ENCODE peak calls at places on chromosomes 12 and 14, in four cellular contexts. I, W, H and L are unnamed samples.

GRCh38 chr12:92341333-92341691 is 195.7 kb upstream of the BTG1 start:
- DNase-seq in W (no peak), H (no peak), I (peak), L (no peak)

GRCh38 chr12:113622410-113622809 is 150.7 kb upstream of the LHX5 start:
- DNase-seq in W (no peak), I (no peak), H (no peak), L (no peak)

GRCh38 chr12:94872671-94873367 is 130.7 kb downstream of the NDUFA12 start:
- DNase-seq in H (no peak), W (peak), I (no peak), L (no peak)

GRCh38 chr14:23147676-23148075 is 28.6 kb upstream of the CEBPE start:
- DNase-seq in I (no peak), H (no peak), W (peak), L (no peak)

GRCh38 chr14:66482873-66483272 is 3.3 kb upstream of the CCDC196 start:
- DNase-seq in H (no peak), I (no peak), W (no peak), L (no peak)

GRCh38 chr12:5480218-5480952 is 48.5 kb downstream of the NTF3 start:
- DNase-seq in I (no peak), W (no peak), H (no peak), L (no peak)

GRCh38 chr12:53726342-53726741 is 910 bp downstream of the CALCOCO1 start:
- DNase-seq in H (no peak), W (no peak), I (no peak), L (no peak)

GRCh38 chr12:106980944-106981343 is 6.0 kb downstream of the MTERF2 start:
- DNase-seq in H (no peak), I (no peak), W (peak), L (no peak)

GRCh38 chr12:88310666-88311065 is 168.6 kb downstream of the TMTC3 start:
- DNase-seq in H (no peak), W (peak), I (no peak), L (no peak)

GRCh38 chr14:104132981-104133380 is 5.4 kb upstream of the KIF26A start:
- DNase-seq in W (no peak), H (no peak), I (no peak), L (no peak)

GRCh38 chr12:45350861-45351260 is 135.0 kb downstream of the ANO6 start:
- DNase-seq in H (no peak), I (no peak), W (no peak), L (no peak)

DNA sequence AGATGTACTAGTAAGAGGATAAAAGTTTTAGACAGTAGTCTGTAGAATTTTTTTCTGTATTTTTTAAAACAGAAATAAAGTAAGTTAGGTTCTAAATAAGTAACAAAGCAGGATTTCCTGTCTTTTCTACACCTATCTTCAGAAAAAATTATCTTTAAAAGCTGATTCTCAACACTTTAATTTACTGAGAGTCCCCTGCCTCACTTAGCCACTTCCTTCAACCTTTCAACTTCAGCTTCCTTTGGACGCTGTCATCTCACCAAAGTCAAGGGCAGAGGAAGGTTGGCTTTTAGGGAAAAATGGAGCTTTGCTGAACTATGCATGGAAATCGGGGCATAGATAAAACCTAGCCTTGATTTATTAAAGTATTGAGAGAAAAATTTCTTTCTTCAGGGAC is 44.9 kb upstream of the CERS5 start:
- DNase-seq in I (no peak), H (no peak), W (no peak), L (no peak)
- TF ChIP-seq CTCF in I (no peak), H (no peak), W (no peak), L (no peak)

GRCh38 chr14:39873793-39874192 is 441.6 kb upstream of the FBXO33 start:
- DNase-seq in H (no peak), W (no peak), I (no peak), L (no peak)

GRCh38 chr14:39875028-39875427 is 442.8 kb upstream of the FBXO33 start:
- DNase-seq in I (no peak), W (no peak), H (no peak), L (no peak)

GRCh38 chr14:39880106-39880695 is 448.0 kb upstream of the FBXO33 start:
- DNase-seq in W (no peak), I (no peak), H (no peak), L (no peak)

GRCh38 chr14:39880965-39881364 is 448.7 kb upstream of the FBXO33 start:
- DNase-seq in H (no peak), I (no peak), W (no peak), L (no peak)

GRCh38 chr14:39876935-39877334 is 444.7 kb upstream of the FBXO33 start:
- DNase-seq in H (no peak), I (no peak), W (no peak), L (no peak)
- TF ChIP-seq CTCF in H (no peak), I (no peak), W (no peak), L (no peak)

GRCh38 chr12:103501447-103501846 is 5.7 kb upstream of the C12orf42 start:
- DNase-seq in I (no peak), W (no peak), H (no peak), L (no peak)

GRCh38 chr12:103505371-103506236 is 9.8 kb upstream of the C12orf42 start:
- DNase-seq in W (no peak), H (no peak), I (no peak), L (no peak)

GRCh38 chr12:103504606-103505005 is 8.8 kb upstream of the C12orf42 start:
- DNase-seq in H (no peak), W (no peak), I (no peak), L (no peak)

GRCh38 chr12:103499571-103499970 is 3.8 kb upstream of the C12orf42 start:
- DNase-seq in W (no peak), I (no peak), H (no peak), L (no peak)

DNA sequence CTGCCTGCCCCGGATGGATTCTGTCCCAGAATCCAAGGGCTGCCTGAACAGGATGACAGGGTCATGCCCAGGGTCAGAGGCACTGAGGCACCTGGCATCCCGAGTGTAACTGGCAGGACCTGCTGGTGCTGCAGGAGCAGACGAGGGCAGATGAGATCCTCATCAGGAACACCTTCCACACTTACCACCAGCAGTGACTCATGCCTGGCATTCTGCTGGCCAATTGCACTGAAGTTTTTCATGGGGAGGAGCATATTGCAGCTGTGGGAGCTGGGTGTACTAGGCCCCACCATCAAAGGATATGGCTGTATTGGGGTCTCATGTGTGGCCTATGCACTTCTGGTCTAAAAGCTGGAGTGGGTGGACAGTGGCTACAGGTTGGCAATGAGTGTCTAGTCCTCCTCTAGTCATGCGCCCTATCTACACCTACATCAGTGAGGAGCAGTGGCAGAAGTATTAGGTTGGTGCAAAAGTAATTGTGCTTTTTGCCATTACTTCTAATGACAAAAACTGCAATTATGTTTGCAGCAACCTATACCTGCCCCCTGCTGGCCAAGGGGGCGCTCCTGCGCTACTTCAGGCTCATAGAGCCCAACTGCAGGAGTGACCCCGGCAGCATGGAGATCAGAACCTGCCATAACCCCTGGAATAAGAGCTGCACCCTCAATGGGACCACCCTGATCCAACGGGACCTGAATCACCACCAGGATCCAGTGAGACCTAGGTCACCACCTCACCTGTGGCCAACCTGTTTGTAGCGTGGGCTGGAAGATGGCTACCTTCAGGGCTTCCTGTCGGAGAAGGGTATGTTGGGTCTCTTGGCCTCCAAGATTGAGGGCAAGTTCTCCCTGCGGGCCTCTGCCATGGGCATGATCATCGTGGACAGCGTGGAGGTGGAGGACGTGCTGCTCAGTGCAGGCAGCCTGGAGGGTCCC is 8.0 kb upstream of the C12orf42 start:
- DNase-seq in I (no peak), H (peak), W (peak), L (no peak)
- TF ChIP-seq CTCF in I (no peak), H (peak), W (no peak), L (no peak)

GRCh38 chr14:74296037-74296467 is 6.7 kb downstream of the ABCD4 start:
- DNase-seq in I (no peak), W (no peak), H (no peak), L (no peak)

GRCh38 chr14:74302634-74303569 is at the start of gene ABCD4:
- DNase-seq in H (peak), W (peak), I (peak), L (peak)

GRCh38 chr14:74302160-74302628 is 540 bp downstream of the ABCD4 start:
- DNase-seq in W (peak), I (peak), H (no peak), L (no peak)

GRCh38 chr14:74299061-74299545 is 3.6 kb downstream of the ABCD4 start:
- DNase-seq in H (no peak), I (no peak), W (no peak), L (no peak)

GRCh38 chr14:74301594-74302159 is 1.1 kb downstream of the ABCD4 start:
- DNase-seq in H (no peak), I (no peak), W (no peak), L (no peak)
- TF ChIP-seq CTCF in H (no peak), I (no peak), W (no peak), L (no peak)

DNA sequence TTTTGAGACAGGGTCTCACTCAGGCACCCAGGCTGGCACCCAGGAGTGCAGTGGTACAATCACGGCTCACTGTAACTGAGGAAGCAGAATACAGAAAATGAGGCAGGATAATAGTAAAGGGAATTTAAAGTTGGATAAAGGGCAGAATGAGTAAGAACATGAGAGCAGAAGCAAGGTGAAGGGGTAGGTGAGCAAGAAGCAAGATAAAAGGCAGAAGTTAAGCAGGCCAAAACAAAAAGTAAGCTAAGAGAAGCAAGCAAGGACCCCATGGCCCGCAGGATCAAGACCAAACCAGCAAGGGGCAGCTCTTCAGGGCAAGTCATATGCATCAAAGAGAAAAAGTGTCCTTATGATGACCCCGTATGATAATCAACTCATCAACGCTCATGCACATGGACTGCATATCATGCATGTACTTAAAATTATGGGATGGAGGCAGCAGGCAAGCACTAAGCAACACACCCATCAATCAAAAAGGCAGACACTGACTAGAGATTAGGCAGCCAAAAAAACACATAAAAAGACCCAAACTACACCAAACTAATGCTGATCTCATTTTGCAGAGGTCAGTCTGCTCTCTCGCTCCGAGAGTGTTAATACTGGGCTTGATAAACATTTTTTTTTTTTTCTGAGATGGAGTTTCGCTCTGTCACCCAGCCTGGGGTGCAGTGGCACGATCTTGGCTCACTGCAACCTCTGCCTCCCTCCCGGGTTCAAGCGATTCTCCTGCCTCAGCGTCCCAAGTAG is 11.6 kb downstream of the TIMELESS start:
- DNase-seq in I (no peak), H (no peak), W (no peak), L (no peak)
- TF ChIP-seq CTCF in I (no peak), H (no peak), W (no peak), L (no peak)

GRCh38 chr14:100072783-100073346 is 7.6 kb downstream of the EVL start:
- DNase-seq in W (peak), H (peak), I (no peak), L (no peak)

GRCh38 chr14:100077441-100077840 is 12.2 kb downstream of the EVL start:
- DNase-seq in I (no peak), H (no peak), W (no peak), L (no peak)

GRCh38 chr14:100076630-100077029 is 11.4 kb downstream of the EVL start:
- DNase-seq in W (no peak), I (peak), H (no peak), L (peak)

GRCh38 chr14:100076133-100076532 is 10.9 kb downstream of the EVL start:
- DNase-seq in W (no peak), I (no peak), H (no peak), L (no peak)

GRCh38 chr14:100074431-100075100 is 9.3 kb downstream of the EVL start:
- DNase-seq in H (no peak), I (no peak), W (no peak), L (no peak)
- TF ChIP-seq CTCF in H (no peak), I (no peak), W (no peak), L (no peak)

GRCh38 chr14:71855399-71856036 is 76.7 kb upstream of the RGS6 start:
- DNase-seq in W (peak), H (no peak), I (peak), L (peak)
- TF ChIP-seq CTCF in W (peak), H (peak), I (peak), L (peak)

DNA sequence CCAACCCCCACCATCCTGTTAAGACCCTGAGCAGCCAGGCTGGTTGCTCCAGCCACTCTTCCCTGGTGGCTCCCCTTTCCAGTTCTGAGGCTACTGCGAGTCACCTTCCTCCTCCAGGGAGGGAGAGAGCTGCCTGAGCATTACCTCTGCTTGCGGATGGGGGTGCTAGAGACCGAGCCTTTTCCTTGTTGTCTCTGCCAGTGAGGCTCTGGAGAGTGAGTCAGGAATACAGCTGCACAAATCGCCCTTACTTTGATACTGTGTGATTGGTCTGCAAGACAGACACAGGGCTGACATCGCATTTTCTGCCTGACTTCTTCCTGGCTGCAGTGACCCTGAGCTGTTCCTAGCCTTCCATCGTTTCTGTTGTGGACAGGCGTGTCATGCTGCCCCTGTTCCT is 94.3 kb downstream of the SLC25A47 start:
- DNase-seq in H (no peak), W (no peak), I (peak), L (peak)
- TF ChIP-seq CTCF in H (no peak), W (no peak), I (peak), L (peak)

DNA sequence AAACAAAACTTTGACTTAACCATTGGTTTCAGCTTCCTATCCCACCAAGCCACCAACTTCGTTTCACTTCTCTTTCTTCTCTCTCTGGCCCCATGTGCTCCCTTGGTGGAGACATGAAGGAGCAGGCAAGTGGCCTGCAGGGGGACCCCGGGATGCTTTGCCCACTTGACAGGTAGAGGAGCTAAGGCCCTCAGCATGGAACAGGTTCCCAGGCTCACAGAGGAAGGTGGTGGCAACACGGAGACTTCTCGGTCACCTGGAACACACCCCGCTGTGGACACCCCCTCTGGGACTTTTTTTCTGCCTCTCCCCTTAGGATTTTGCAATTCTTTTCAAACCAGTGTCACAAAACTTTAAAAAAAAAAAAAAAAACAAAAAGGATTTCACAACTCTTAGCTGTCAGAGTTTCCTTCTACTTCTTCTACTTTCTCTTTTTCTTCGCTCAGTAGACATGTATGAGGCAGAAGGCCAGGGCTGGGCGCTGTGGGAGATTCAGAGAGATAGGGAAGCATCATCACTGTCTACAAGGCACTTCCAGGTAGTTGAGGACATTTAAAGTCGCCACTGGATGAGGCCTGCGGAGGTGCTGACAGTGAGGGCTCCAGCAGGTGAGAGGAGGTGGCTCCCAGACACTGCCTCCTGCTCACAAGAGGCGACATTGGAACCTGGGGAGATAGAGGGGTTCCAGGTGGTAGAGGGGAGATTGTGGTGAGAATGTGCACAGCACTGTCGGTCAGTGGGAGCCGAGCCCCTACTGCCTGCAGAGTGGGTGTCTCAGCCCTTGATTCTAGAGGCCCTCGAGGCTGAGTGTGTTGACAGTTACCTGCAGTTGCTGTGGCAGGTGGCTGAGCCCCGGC is 119.6 kb downstream of the GCH1 start:
- DNase-seq in I (no peak), W (no peak), H (no peak), L (no peak)
- TF ChIP-seq CTCF in I (no peak), W (no peak), H (no peak), L (no peak)

DNA sequence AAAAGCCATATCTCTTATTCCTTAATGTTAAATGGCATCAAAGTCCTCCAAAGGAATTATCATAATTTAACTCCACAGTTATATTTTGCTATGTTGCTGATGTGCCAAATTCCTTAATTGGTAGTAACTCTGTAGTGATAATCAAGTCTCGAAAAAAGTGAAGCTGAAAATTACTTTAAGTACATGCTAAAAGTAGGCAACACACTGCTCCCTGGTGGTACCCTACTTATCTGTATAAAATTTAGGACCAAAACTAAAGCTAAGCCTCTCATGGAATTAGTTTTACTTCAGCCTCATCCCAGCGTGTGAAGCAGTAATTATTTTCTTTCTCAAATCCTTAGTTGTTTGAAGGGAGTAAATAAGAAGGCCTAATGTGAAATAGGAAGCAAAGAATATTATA is 132.8 kb downstream of the TTLL5 start:
- DNase-seq in H (no peak), I (no peak), W (no peak), L (no peak)
- TF ChIP-seq CTCF in H (no peak), I (no peak), W (no peak), L (no peak)